ENCODE peak calls at places on chromosomes 2 and 18, in seven cellular contexts. V is upper lobe of left lung, C is HepG2, A is adrenal gland, L is gastrocnemius medialis, J is IMR-90, D is A549. N is an unnamed sample.

GRCh38 chr2:108944601-108945241 is 44.3 kb downstream of the EDAR start:
- DNase-seq in V (no peak), C (peak; percentile 81), A (no peak), L (no peak), J (peak; percentile 4), D (no peak), N (no peak)

GRCh38 chr18:70047931-70048603 is 100.4 kb upstream of the CD226 start:
- DNase-seq in V (no peak), C (no peak), A (no peak), L (no peak), J (peak; percentile 36), D (no peak), N (no peak)

GRCh38 chr2:140814141-140814540 is 1316.7 kb downstream of the LRP1B start:
- DNase-seq in V (no peak), C (no peak), A (no peak), L (no peak), J (no peak), D (no peak), N (no peak)

GRCh38 chr18:73511751-73512525 is 635.7 kb downstream of the FBXO15 start:
- DNase-seq in V (no peak), C (no peak), A (no peak), L (no peak), J (peak; percentile 87), D (no peak), N (no peak)

GRCh38 chr2:106868199-106868598 is 17.8 kb downstream of the ST6GAL2 start:
- DNase-seq in V (no peak), C (peak; percentile 18), A (no peak), L (no peak), J (no peak), D (no peak), N (no peak)

GRCh38 chr2:241123816-241124536 is 21.9 kb upstream of the MTERF4 start:
- DNase-seq in V (no peak), C (no peak), A (no peak), L (peak; percentile 33), J (no peak), D (no peak), N (peak; percentile 26)

GRCh38 chr2:214989187-214989586 is 149.2 kb downstream of the ABCA12 start:
- DNase-seq in V (no peak), C (no peak), A (no peak), L (no peak), J (no peak), D (no peak), N (no peak)

GRCh38 chr2:39059366-39059952 is 61.4 kb downstream of the SOS1 start:
- DNase-seq in V (no peak), C (peak; percentile 62), A (no peak), L (no peak), J (peak; percentile 69), D (peak; percentile 12), N (no peak)

GRCh38 chr18:62625019-62625418 is 90.3 kb upstream of the PHLPP1 start:
- DNase-seq in V (no peak), C (no peak), A (no peak), L (no peak), J (no peak), D (no peak), N (no peak)

GRCh38 chr18:68436485-68436884 is 278.4 kb downstream of the TMX3 start:
- DNase-seq in V (no peak), C (no peak), A (no peak), L (no peak), J (peak; percentile 61), D (no peak), N (no peak)

GRCh38 chr2:48120759-48121242 is 214.5 kb upstream of the FBXO11 start:
- DNase-seq in V (no peak), C (no peak), A (no peak), L (no peak), J (no peak), D (no peak), N (no peak)

GRCh38 chr2:64260817-64261216 is 116.6 kb upstream of the PELI1 start:
- DNase-seq in V (no peak), C (no peak), A (peak; percentile 57), L (peak; percentile 48), J (no peak), D (no peak), N (peak; percentile 61)

GRCh38 chr2:240999873-241000541 is 1.6 kb downstream of the SNED1 start:
- DNase-seq in V (peak; percentile 46), C (no peak), A (no peak), L (no peak), J (no peak), D (no peak), N (peak; percentile 14)

GRCh38 chr2:70672990-70673647 is 94.9 kb downstream of the ADD2 start:
- DNase-seq in V (no peak), C (no peak), A (peak; percentile 37), L (no peak), J (no peak), D (no peak), N (peak; percentile 10)

GRCh38 chr18:35938158-35938557 is 34.3 kb upstream of the RMP24 start:
- DNase-seq in V (no peak), C (no peak), A (no peak), L (no peak), J (peak; percentile 41), D (no peak), N (no peak)

GRCh38 chr2:126946323-126947089 is 47.8 kb downstream of the TEX51 start:
- DNase-seq in V (peak; percentile 12), C (no peak), A (no peak), L (no peak), J (no peak), D (no peak), N (no peak)

GRCh38 chr2:100200985-100201384 is 58.6 kb upstream of the AFF3 start:
- DNase-seq in V (no peak), C (no peak), A (no peak), L (no peak), J (peak; percentile 38), D (no peak), N (peak; percentile 7)

GRCh38 chr2:238492905-238493304 is 66.2 kb downstream of the ASB1 start:
- DNase-seq in V (no peak), C (no peak), A (no peak), L (no peak), J (no peak), D (no peak), N (peak; percentile 43)

GRCh38 chr2:189208254-189208653 is 28.7 kb upstream of the COL5A2 start:
- DNase-seq in V (no peak), C (no peak), A (no peak), L (no peak), J (no peak), D (no peak), N (no peak)

GRCh38 chr2:144706671-144707070 is 186.8 kb upstream of the ZEB2 start:
- DNase-seq in V (no peak), C (no peak), A (no peak), L (no peak), J (no peak), D (no peak), N (no peak)

GRCh38 chr18:47075098-47075883 is 39.9 kb upstream of the ELOA2 start:
- DNase-seq in V (no peak), C (no peak), A (no peak), L (no peak), J (no peak), D (peak; percentile 3), N (no peak)

GRCh38 chr2:187009483-187010239 is 160.7 kb upstream of the ZSWIM2 start:
- DNase-seq in V (no peak), C (no peak), A (no peak), L (no peak), J (no peak), D (no peak), N (no peak)

GRCh38 chr18:59996370-59996966 is 96.7 kb downstream of the PMAIP1 start:
- DNase-seq in V (no peak), C (peak; percentile 15), A (no peak), L (no peak), J (peak; percentile 57), D (peak; percentile 33), N (no peak)

GRCh38 chr2:174605687-174606086 is 8.1 kb upstream of the WIPF1 start:
- DNase-seq in V (no peak), C (no peak), A (no peak), L (no peak), J (peak; percentile 59), D (peak; percentile 26), N (no peak)

GRCh38 chr2:144678741-144679140 is 158.8 kb upstream of the ZEB2 start:
- DNase-seq in V (no peak), C (no peak), A (no peak), L (no peak), J (no peak), D (no peak), N (no peak)

GRCh38 chr2:108776475-108776874 is 10.1 kb upstream of the CCDC138 start:
- DNase-seq in V (no peak), C (no peak), A (no peak), L (no peak), J (no peak), D (no peak), N (no peak)

GRCh38 chr2:62471816-62472215 is 34.2 kb downstream of the TMEM17 start:
- DNase-seq in V (no peak), C (no peak), A (no peak), L (no peak), J (no peak), D (no peak), N (no peak)

GRCh38 chr18:24672165-24672950 is 211.9 kb downstream of the HRH4 start:
- DNase-seq in V (no peak), C (no peak), A (no peak), L (no peak), J (peak; percentile 39), D (no peak), N (no peak)

GRCh38 chr2:26785431-26786206 is at the start of gene CENPA:
- DNase-seq in V (peak; percentile 97), C (peak; percentile 100), A (peak; percentile 98), L (peak; percentile 98), J (peak; percentile 100), D (peak; percentile 100), N (peak; percentile 99)
- TF ChIP-seq POLR2A in V (peak; percentile 55), C (peak; percentile 68), A (peak; percentile 19), L (peak; percentile 7), J (peak; percentile 41), D (peak; percentile 33), N (no peak)

DNA sequence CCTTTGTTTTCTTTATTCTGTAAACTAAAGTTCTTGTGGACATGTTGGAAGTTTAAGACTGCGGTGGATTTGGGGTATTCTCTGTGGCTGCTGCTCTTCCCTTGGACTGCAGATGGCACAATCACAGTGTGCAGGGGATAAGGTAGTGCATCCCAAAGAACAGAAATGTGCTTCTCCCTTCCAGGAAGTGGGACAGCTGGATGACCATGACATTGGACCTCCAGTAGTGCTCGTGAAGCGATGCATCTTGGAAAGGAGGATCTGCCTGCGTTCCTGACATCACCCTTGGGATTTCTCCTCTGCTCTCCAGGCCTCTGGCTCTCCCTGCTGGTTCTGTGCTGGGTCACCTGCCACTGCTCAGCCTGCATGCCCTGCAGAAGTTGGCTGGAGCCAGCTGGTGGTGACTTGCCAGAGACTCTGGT is 109.9 kb downstream of the SLC4A3 start:
- DNase-seq in V (no peak), C (no peak), A (peak; percentile 17), L (no peak), J (peak; percentile 43), D (peak; percentile 10), N (no peak)
- TF ChIP-seq CTCF in V (no peak), C (peak; percentile 43), A (peak; percentile 11), L (no peak), J (peak; percentile 62), D (peak; percentile 59), N (no peak)

GRCh38 chr2:9392895-9393757 is 30.2 kb downstream of the ITGB1BP1 start:
- DNase-seq in V (peak; percentile 82), C (no peak), A (no peak), L (no peak), J (no peak), D (no peak), N (no peak)
- H3K4me3 ChIP-seq in V (no peak overlapping the region), C (no peak overlapping the region), A (no peak overlapping the region), L (no peak overlapping the region), J (no peak overlapping the region), D (no peak overlapping the region), N (no peak overlapping the region)

GRCh38 chr2:217929757-217930707 is 72.8 kb downstream of the TNS1 start:
- DNase-seq in V (no peak), C (peak; percentile 58), A (peak; percentile 64), L (peak; percentile 65), J (peak; percentile 34), D (no peak), N (peak; percentile 69)
- TF ChIP-seq POLR2A in V (no peak), C (no peak), A (no peak), L (no peak), J (no peak), D (no peak), N (no peak)